ENCODE peak calls at places on chromosomes 1 and 21, in five cellular contexts. Y is WTC11; E is activated T-helper 1 cell treated with anti-CD3 and anti-CD28 coated beads, Interleukin-12 subunit alpha, Interleukin-12 subunit beta, Interleukin-2, Interleukin-4 antibody, amounts not matched to agents 30 ng/mL and 10 ng/mL and 1 ng/mL, durations not matched to agents 14 hours and 24 hours and 36 hours; A is fibroblast of pulmonary artery; H is BJ. L is an unnamed sample.

GRCh38 chr1:235749755-235750300 is 100.2 kb upstream of the GNG4 start:
- DNase-seq in Y (no peak), E (no peak), A (no peak), H (no peak), L (no peak)

GRCh38 chr1:164858233-164858632 is 299.2 kb downstream of the PBX1 start:
- DNase-seq in Y (no peak), E (no peak), A (peak; percentile 22), H (no peak), L (no peak)

GRCh38 chr21:18725653-18726052 is 322.1 kb upstream of the TMPRSS15 start:
- DNase-seq in Y (peak; percentile 66), E (no peak), A (no peak), H (no peak), L (no peak)

GRCh38 chr1:68145418-68146126 is 86.8 kb downstream of the WLS start:
- DNase-seq in Y (no peak), E (no peak), A (no peak), H (no peak), L (no peak)

GRCh38 chr1:95408506-95409136 is 174.6 kb downstream of the RWDD3 start:
- DNase-seq in Y (no peak), E (no peak), A (no peak), H (no peak), L (no peak)

GRCh38 chr1:220527279-220528048 is 472 bp upstream of the MARK1 start:
- DNase-seq in Y (no peak), E (no peak), A (peak; percentile 1), H (no peak), L (no peak)

GRCh38 chr1:97832490-97832889 is 88.3 kb downstream of the DPYD start:
- DNase-seq in Y (no peak), E (no peak), A (peak; percentile 44), H (no peak), L (no peak)

GRCh38 chr1:6483010-6483760 is 8.3 kb downstream of the PLEKHG5 start:
- DNase-seq in Y (no peak), E (no peak), A (no peak), H (no peak), L (no peak)

GRCh38 chr1:91712981-91713841 is 172.7 kb downstream of the TGFBR3 start:
- DNase-seq in Y (no peak), E (peak; percentile 52), A (peak; percentile 83), H (no peak), L (no peak)

GRCh38 chr1:221949996-221950395 is 208.1 kb upstream of the DUSP10 start:
- DNase-seq in Y (no peak), E (no peak), A (no peak), H (no peak), L (no peak)

GRCh38 chr1:15344800-15345710 is 64.6 kb upstream of the EFHD2 start:
- DNase-seq in Y (no peak), E (no peak), A (no peak), H (no peak), L (no peak)

GRCh38 chr1:98107256-98107655 is 186.4 kb upstream of the DPYD start:
- DNase-seq in Y (no peak), E (no peak), A (no peak), H (no peak), L (no peak)